ENCODE peak calls at places on chromosomes 13 and 19, in four cellular contexts. M is WTC11, Y is GM12878, N is K562. T is an unnamed sample.

GRCh38 chr19:33998739-33999345 is 173.5 kb upstream of the LSM14A start:
- DNase-seq in M (no peak), Y (no peak), N (no peak), T (no peak)

GRCh38 chr13:76735641-76736040 is 150.6 kb downstream of the KCTD12 start:
- DNase-seq in M (no peak), Y (peak; percentile 23), N (no peak), T (no peak)

GRCh38 chr13:26965976-26966375 is 205.4 kb upstream of the GPR12 start:
- DNase-seq in M (no peak), Y (no peak), N (no peak), T (no peak)

GRCh38 chr19:45492627-45493470 is 4.0 kb downstream of the RTN2 start:
- DNase-seq in M (peak; percentile 88), Y (no peak), N (peak; percentile 93), T (peak; percentile 68)

GRCh38 chr13:23433171-23434153 is at the start of gene SACS:
- DNase-seq in M (peak; percentile 82), Y (no peak), N (no peak), T (no peak)

GRCh38 chr13:107713314-107713713 is 502.0 kb downstream of the LIG4 start:
- DNase-seq in M (no peak), Y (no peak), N (no peak), T (no peak)

GRCh38 chr13:44044544-44045178 is 165.0 kb downstream of the LACC1 start:
- DNase-seq in M (no peak), Y (no peak), N (no peak), T (no peak)

GRCh38 chr19:44608391-44608821 is 5.0 kb upstream of the IGSF23 start:
- DNase-seq in M (no peak), Y (no peak), N (no peak), T (no peak)

GRCh38 chr13:102277286-102277685 is 124.6 kb downstream of the FGF14 start:
- DNase-seq in M (no peak), Y (no peak), N (no peak), T (no peak)

GRCh38 chr19:50858896-50859295 is 4.2 kb downstream of the KLK3 start:
- DNase-seq in M (peak; percentile 61), Y (no peak), N (no peak), T (no peak)

GRCh38 chr13:103640617-103641016 is 574.4 kb upstream of the SLC10A2 start:
- DNase-seq in M (no peak), Y (no peak), N (no peak), T (no peak)

GRCh38 chr13:101152184-101152583 is 264.1 kb downstream of the NALCN start:
- DNase-seq in M (no peak), Y (no peak), N (no peak), T (no peak)

GRCh38 chr13:79128158-79128557 is 277.9 kb downstream of the RBM26 start:
- DNase-seq in M (no peak), Y (peak; percentile 13), N (no peak), T (peak; percentile 2)

GRCh38 chr19:38073806-38074685 is 150.0 kb downstream of the DPF1 start:
- DNase-seq in M (peak; percentile 73), Y (no peak), N (peak; percentile 16), T (peak; percentile 67)

GRCh38 chr13:41746259-41746658 is 214.7 kb downstream of the VWA8 start:
- DNase-seq in M (no peak), Y (no peak), N (no peak), T (no peak)

GRCh38 chr13:73708393-73708985 is 425.7 kb downstream of the KLF12 start:
- DNase-seq in M (peak; percentile 49), Y (no peak), N (peak; percentile 56), T (peak; percentile 59)

GRCh38 chr13:74045583-74045982 is 88.6 kb downstream of the KLF12 start:
- DNase-seq in M (no peak), Y (no peak), N (no peak), T (no peak)

GRCh38 chr13:96089139-96089538 is 768 bp upstream of the HS6ST3 start:
- DNase-seq in M (no peak), Y (no peak), N (no peak), T (no peak)

GRCh38 chr13:63305641-63306133 is 1890.0 kb upstream of the PCDH20 start:
- DNase-seq in M (peak; percentile 9), Y (no peak), N (no peak), T (no peak)

GRCh38 chr13:21039097-21039800 is 22.1 kb downstream of the LATS2 start:
- DNase-seq in M (no peak), Y (no peak), N (no peak), T (no peak)

GRCh38 chr19:38324431-38324830 is 4.8 kb downstream of the KCNK6 start:
- DNase-seq in M (no peak), Y (no peak), N (no peak), T (no peak)

GRCh38 chr13:83312194-83312593 is 570.1 kb downstream of the SLITRK1 start:
- DNase-seq in M (no peak), Y (no peak), N (no peak), T (no peak)

GRCh38 chr13:45932172-45932571 is 80.6 kb upstream of the SIAH3 start:
- DNase-seq in M (no peak), Y (no peak), N (no peak), T (no peak)

GRCh38 chr13:49539313-49539712 is 43.6 kb downstream of the PHF11 start:
- DNase-seq in M (no peak), Y (no peak), N (no peak), T (no peak)

GRCh38 chr13:34258646-34259386 is 440.9 kb downstream of the RFC3 start:
- DNase-seq in M (no peak), Y (no peak), N (no peak), T (no peak)

GRCh38 chr13:20274466-20274865 is 42.3 kb upstream of the GJB6 start:
- DNase-seq in M (no peak), Y (no peak), N (no peak), T (no peak)

GRCh38 chr13:95100525-95101121 is 200.6 kb downstream of the ABCC4 start:
- DNase-seq in M (no peak), Y (peak; percentile 21), N (no peak), T (peak; percentile 41)

GRCh38 chr19:10120538-10121198 is 969 bp upstream of the EIF3G start:
- DNase-seq in M (no peak), Y (no peak), N (no peak), T (no peak)

GRCh38 chr19:29248332-29248844 is 35.4 kb upstream of the UQCRFS1 start:
- DNase-seq in M (no peak), Y (no peak), N (no peak), T (no peak)

GRCh38 chr19:29245221-29245620 is 32.3 kb upstream of the UQCRFS1 start:
- DNase-seq in M (no peak), Y (no peak), N (no peak), T (no peak)

GRCh38 chr19:29247051-29247450 is 34.1 kb upstream of the UQCRFS1 start:
- DNase-seq in M (peak; percentile 21), Y (no peak), N (no peak), T (no peak)

DNA sequence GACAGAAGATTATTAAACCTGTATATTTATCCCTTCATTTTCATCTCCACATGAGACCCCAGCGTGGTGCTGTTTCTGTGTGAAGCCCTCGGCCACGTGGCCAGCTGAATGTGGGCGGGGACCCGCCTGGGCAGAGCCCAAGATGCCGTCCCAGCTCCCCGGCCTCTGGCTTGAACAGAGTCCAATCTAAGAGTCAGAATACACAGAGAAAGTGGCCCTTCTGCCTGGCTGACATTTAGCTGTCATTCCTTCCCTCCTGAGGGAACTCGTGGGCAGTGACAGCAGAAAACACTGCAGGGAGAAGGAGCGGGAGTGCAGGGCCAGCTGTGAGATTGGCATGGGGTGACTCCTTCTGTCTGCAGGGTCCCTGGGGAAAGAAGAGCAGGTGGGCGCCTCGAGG is 35.0 kb upstream of the UQCRFS1 start:
- DNase-seq in M (no peak), Y (no peak), N (no peak), T (no peak)
- TF ChIP-seq CREM in M (no peak), Y (no peak), N (no peak), T (no peak)

DNA sequence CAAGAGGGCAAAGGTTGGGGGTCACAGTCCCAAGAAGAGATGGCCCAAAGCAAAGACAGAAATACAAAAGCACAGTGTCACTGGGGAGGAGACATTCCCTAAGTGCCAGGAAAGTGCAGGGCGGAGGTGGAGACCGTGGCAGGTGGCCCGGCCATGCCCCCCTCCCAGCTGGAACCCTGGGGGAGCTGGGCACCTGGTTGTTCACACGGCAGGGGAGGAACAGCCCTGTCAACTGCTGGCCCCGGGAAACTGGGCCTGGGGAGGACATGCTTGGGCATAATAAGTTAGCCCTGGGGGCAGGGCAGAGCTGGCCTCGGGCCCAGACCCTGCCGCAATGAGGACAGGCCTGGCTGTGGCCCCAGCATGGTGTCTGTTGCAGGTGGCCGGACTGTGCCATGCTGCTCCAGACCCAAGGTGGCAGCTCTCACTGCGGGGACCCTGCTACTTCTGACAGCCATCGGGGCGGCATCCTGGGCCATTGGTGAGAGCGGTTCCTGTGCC is 7.4 kb downstream of the HPN start:
- DNase-seq in M (no peak), Y (no peak), N (no peak), T (no peak)
- TF ChIP-seq CBFB in M (no peak), Y (no peak), N (no peak), T (no peak)

DNA sequence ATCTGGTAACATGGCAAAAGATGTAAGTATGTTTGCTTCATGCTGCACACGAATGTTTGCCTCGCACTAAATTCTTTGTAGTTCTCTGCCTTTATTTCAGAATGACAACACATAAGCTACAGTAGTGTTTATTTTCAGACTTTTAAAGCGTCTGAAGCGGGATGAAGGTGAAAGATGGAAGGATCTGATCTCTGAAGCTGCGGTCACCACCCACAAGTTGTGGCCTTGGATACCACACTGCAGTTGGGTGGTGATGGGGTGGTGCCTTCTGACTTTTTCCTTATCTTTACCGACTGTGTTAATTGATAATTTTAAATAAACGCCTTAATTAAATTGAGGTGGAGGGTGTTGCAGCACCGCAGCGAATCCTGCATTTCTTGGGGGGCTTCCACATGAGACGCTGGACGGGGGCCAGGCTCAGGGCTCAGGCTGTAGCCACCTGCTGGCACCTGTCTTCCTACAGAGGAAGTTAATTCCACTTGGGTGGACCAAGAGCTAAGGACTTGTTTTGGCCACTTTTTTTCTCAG is 1.3 kb downstream of the TFDP1 start:
- DNase-seq in M (no peak), Y (no peak), N (peak; percentile 24), T (no peak)
- TF ChIP-seq CREM in M (no peak), Y (no peak), N (no peak), T (no peak)

GRCh38 chr19:1736916-1737315 is 16.4 kb upstream of the ONECUT3 start:
- DNase-seq in M (no peak), Y (no peak), N (no peak), T (no peak)

GRCh38 chr19:1729568-1729925 is 23.8 kb upstream of the ONECUT3 start:
- DNase-seq in M (no peak), Y (no peak), N (no peak), T (no peak)

GRCh38 chr19:1736280-1736679 is 17.0 kb upstream of the ONECUT3 start:
- DNase-seq in M (no peak), Y (no peak), N (no peak), T (no peak)

GRCh38 chr19:1730157-1730556 is 23.1 kb upstream of the ONECUT3 start:
- DNase-seq in M (no peak), Y (no peak), N (no peak), T (no peak)

DNA sequence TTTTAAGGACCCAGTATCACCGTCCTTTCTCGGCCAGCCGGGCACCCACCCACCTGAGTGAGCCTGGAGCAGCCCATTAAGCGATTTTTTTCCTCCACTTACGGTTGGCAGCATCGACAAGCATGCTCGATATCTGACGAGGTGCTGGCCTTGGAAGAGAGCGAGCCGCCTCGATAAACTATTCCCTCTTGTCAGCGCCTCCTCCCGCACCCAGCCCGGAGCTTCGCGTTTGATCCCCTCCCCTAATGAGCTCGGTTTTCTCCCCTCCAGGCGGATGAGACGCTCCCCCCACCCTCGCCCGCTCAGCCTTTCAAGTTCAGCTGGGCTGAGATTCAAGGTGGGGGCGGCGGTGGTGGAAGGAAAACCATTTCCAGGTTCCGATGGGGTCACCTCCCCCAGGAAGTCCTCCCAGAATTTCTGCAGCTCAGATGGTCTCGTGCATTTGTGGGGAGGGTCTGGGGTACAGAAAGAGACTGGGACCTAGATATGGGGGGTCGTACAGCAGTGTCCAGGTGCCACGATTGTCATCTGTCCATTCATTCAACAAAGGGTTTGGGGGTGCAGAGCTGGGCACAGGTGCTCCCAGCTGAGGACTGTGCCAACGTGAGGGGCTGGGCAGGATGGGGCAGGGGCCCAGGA is 18.9 kb upstream of the ONECUT3 start:
- DNase-seq in M (no peak), Y (no peak), N (no peak), T (no peak)
- TF ChIP-seq CBFB in M (no peak), Y (no peak), N (no peak), T (no peak)

T was measured in HepG2.